ENCODE peak calls at places on chromosome 17, in seven cellular contexts. N is heart left ventricle, C is lung, K is progenitor cell of endocrine pancreas, H is H9, Y is body of pancreas, P is GM13977. J is an unnamed sample.

GRCh38 chr17:43549496-43549895 is 3.4 kb upstream of the ETV4 start:
- DNase-seq in K (no peak), N (no peak), Y (no peak), H (peak), P (no peak), C (no peak), J (no peak)

GRCh38 chr17:37239690-37240344 is 136.0 kb upstream of the C17orf78 start:
- DNase-seq in H (no peak), K (no peak), Y (no peak), N (no peak), P (peak), C (no peak), J (no peak)

GRCh38 chr17:48970224-48970623 is 1.8 kb upstream of the GIP start:
- DNase-seq in P (no peak), N (no peak), Y (no peak), H (no peak), C (no peak), K (no peak), J (no peak)

GRCh38 chr17:15414502-15415348 is 52.7 kb downstream of the CDRT4 start:
- DNase-seq in N (peak), K (no peak), H (no peak), Y (no peak), C (peak), P (no peak), J (no peak)

GRCh38 chr17:1058423-1059130 is 61.6 kb downstream of the TIMM22 start:
- DNase-seq in P (peak), C (peak), H (peak), K (no peak), Y (no peak), N (peak), J (no peak)

GRCh38 chr17:15782809-15783208 is 50.7 kb downstream of the TBC1D26 start:
- DNase-seq in P (no peak), K (no peak), Y (peak), H (no peak), C (peak), N (peak), J (no peak)

GRCh38 chr17:44922136-44922535 is 6.8 kb upstream of the GFAP start:
- DNase-seq in Y (no peak), N (no peak), H (no peak), P (no peak), C (no peak), K (no peak), J (no peak)

GRCh38 chr17:59877965-59878364 is 14.8 kb downstream of the TUBD1 start:
- DNase-seq in H (no peak), C (no peak), N (no peak), Y (no peak), P (no peak), K (no peak), J (no peak)

GRCh38 chr17:78409191-78409621 is 30.8 kb downstream of the PGS1 start:
- DNase-seq in K (no peak), P (no peak), C (peak), Y (peak), N (no peak), H (no peak), J (no peak)

GRCh38 chr17:73017653-73018052 is 74.8 kb downstream of the SLC39A11 start:
- DNase-seq in H (no peak), N (no peak), K (no peak), Y (no peak), P (no peak), C (no peak), J (no peak)

GRCh38 chr17:73011016-73011486 is 81.4 kb downstream of the SLC39A11 start:
- DNase-seq in N (no peak), H (no peak), C (no peak), Y (no peak), K (no peak), P (no peak), J (no peak)

GRCh38 chr17:73015722-73016276 is 76.7 kb downstream of the SLC39A11 start:
- DNase-seq in K (no peak), Y (no peak), P (no peak), H (no peak), C (no peak), N (no peak), J (no peak)

GRCh38 chr17:73013299-73013698 is 79.2 kb downstream of the SLC39A11 start:
- DNase-seq in N (no peak), Y (no peak), C (no peak), H (no peak), K (no peak), P (peak), J (no peak)

DNA sequence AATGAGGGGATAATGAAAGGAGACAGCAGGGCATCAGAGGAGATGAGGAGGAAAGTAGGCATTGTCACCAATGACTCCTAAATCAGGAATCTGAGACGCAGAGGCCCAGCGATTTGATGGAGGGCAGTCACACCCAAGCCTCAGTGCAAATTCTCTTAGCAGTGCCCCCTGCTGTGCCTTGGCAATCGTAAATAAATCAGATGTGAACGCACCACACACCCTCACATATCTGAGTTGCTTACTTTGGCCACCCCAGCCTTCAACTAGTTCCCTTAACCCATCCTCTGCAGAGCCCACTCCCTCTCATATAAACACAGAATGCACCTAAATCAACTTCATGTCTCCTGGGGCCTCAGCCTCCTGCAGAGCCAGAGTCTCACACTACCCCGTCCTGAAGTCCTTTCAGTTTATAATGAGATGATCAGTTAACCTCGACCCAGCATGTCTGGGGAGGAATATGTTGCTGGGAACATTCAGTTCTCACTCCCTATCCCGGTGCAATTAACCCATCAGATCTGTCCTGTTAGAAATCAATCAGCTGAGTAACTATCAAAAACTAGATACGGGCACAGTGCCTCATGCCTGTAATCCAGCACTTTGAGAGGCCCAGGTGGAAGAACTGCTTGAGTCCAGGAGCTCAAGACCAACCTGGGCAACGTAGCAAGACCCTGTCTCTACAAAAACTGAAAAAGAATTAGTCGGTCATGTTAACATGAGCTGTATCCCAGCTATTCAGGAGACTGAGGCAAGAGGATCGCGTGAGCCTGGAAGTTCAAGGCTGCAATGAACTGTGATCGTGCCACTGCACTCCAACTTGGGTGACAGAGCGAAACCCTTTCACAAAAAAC is 78.4 kb downstream of the SLC39A11 start:
- DNase-seq in H (no peak), C (no peak), N (no peak), K (no peak), P (no peak), Y (no peak), J (no peak)
- TF ChIP-seq CTCF in H (no peak), C (no peak), N (no peak), K (no peak), P (peak), Y (no peak), J (no peak)

DNA sequence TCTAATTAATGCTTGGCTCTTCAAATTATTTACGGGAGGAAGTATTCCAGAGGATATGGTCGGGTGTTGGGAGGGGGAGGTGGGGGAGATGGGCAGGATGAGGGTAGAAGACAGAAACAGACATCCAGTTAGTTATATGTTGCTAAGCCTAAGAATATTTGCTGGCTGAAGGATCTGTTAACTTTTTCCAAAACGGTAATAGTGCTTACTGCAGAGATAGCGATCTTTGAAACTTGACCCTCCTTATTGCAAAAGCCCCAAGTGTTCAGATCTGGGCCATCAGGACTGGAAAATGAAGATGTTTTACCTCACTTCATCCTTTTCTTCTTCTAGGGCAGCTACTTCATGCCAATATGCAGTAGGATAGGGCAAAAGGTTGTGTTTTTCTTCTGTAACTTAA is 27.0 kb upstream of the MMD start:
- DNase-seq in C (no peak), N (no peak), H (no peak), Y (no peak), K (no peak), P (no peak), J (no peak)
- TF ChIP-seq CTCF in C (no peak), N (no peak), H (no peak), Y (no peak), K (no peak), P (no peak), J (no peak)

DNA sequence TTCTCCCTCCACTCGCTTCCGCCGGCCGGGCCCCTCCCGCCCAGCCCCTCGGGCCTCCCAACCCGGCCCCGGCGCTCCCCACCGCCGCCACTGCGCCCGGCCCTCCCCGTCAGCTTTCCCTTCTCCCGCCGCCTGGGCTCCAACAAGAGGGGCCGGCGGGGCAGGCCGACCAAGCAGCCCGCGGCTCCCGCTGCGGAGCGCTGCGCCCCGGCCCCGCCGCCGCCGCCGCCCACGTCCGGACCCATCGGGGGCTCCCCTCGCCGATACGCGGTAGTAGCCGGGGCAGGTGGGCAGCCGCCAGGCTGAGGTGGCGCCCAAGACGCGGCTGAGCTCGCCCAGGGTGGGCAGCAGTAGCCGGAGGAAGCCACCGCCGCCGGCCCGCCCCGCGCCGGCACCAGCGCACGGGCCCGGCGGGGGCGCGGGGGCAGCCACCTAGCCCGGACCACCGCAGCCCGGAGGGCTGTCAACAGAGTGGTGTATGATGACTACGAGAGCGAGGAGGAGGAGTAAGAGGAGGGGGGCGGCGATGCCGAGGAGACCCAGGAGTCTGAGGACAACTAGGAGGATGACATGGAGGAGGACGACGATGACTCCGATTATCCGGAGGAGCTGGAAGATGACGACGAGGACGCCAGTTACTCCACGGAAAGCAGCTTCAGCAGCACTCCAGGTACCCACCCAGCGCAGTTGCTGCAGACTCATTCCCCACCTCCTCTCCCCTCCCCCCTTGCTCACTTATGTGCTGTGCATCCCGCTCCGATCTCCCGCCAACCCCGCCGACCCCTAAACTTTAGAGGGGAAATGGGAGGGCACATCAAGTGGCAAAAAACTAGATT is 498 bp downstream of the LRRC37B start:
- DNase-seq in Y (peak), N (no peak), H (peak), K (peak), P (peak), C (no peak), J (no peak)
- TF ChIP-seq CTCF in Y (no peak), N (peak), H (peak), K (no peak), P (no peak), C (no peak), J (no peak)

DNA sequence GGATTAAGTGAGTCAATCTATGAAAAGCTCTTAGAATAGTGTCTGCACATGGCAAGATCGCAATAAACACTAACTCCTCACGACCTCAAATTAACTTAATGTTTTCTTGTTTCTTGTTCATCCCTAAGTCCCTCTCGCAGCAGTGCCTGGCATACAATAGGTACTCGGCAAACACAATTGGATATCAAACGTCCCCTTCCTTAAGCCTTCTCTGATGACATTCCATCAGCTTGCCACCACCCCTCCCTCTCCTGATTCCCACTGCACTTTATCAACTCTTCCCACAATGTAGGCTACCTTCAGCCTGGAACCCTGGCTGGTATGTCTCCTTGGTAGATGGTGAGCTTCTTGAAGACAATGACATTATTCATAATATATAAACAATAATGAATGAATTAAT is 33.3 kb downstream of the CCDC42 start:
- DNase-seq in K (no peak), N (no peak), H (no peak), C (no peak), Y (no peak), P (no peak), J (no peak)
- TF ChIP-seq CTCF in K (no peak), N (no peak), H (no peak), C (no peak), Y (no peak), P (no peak), J (no peak)

DNA sequence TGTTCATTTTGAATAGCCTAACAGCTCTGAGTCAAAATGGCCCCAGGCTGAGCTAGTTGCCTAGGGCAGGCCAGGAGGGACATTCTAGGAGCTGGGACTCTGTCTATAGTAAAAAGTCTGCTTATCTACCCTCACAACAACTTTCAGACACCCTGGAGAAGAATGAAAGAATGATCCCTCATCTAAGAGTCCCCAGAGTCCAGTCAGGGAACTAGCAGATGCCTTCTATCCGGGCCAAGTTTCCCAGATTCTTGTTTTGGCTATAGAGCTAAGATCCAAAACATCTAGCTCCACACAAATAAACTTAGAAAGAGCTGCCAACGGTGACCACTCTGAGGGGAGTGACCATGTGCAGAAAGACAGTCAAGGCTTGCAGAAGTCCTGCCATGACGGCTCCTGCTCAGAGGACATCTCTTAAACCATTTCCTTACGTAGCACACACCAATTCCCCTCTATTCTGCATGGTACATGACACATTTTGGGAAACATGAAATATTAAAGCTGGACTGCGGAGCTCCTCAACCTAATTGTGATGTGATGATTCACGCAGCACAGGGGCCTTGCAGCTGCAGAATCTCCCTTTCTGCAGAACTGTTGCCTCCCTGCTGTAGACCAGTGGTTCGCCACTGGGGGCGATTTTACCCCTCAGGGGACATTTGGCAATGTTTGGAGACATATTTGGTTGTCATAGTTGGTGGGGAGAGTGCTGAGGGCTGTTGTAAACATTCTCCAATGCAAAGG is 24.2 kb downstream of the FAM20A start:
- DNase-seq in P (no peak), Y (no peak), K (no peak), C (no peak), H (no peak), N (peak), J (no peak)
- TF ChIP-seq CTCF in P (no peak), Y (no peak), K (no peak), C (no peak), H (no peak), N (no peak), J (peak)

GRCh38 chr17:9669551-9670008 is 24.3 kb downstream of the USP43 start:
- DNase-seq in P (no peak), C (peak), K (no peak), Y (no peak), N (no peak), H (no peak), J (no peak)

GRCh38 chr17:9672266-9672665 is 26.9 kb downstream of the USP43 start:
- DNase-seq in N (no peak), C (no peak), K (no peak), P (no peak), Y (no peak), H (no peak), J (no peak)

GRCh38 chr17:9671559-9671958 is 26.2 kb downstream of the USP43 start:
- DNase-seq in C (no peak), N (no peak), H (no peak), Y (no peak), K (no peak), P (no peak), J (no peak)

GRCh38 chr17:9668532-9668931 is 23.2 kb downstream of the USP43 start:
- DNase-seq in P (no peak), K (no peak), H (no peak), N (no peak), C (no peak), Y (no peak), J (no peak)

GRCh38 chr17:9670596-9670995 is 25.3 kb downstream of the USP43 start:
- DNase-seq in K (no peak), Y (no peak), C (no peak), N (no peak), H (no peak), P (no peak), J (no peak)
- TF ChIP-seq CTCF in K (no peak), Y (no peak), C (no peak), N (no peak), H (no peak), P (no peak), J (no peak)

GRCh38 chr17:17972126-17972951 is at the start of the genes DRC3 and TOM1L2:
- DNase-seq in P (peak), N (peak), Y (peak), H (peak), C (peak), K (peak), J (peak)

GRCh38 chr17:17972952-17973254 is 241 bp downstream of the DRC3 start:
- DNase-seq in H (no peak), K (no peak), N (no peak), Y (no peak), P (no peak), C (no peak), J (no peak)

GRCh38 chr17:17975441-17975840 is 2.8 kb downstream of the DRC3 start:
- DNase-seq in N (no peak), C (no peak), H (no peak), Y (no peak), P (no peak), K (no peak), J (no peak)

GRCh38 chr17:17970699-17971430 is 1.3 kb downstream of the TOM1L2 start:
- DNase-seq in H (no peak), C (no peak), Y (no peak), K (no peak), N (no peak), P (no peak), J (no peak)

DNA sequence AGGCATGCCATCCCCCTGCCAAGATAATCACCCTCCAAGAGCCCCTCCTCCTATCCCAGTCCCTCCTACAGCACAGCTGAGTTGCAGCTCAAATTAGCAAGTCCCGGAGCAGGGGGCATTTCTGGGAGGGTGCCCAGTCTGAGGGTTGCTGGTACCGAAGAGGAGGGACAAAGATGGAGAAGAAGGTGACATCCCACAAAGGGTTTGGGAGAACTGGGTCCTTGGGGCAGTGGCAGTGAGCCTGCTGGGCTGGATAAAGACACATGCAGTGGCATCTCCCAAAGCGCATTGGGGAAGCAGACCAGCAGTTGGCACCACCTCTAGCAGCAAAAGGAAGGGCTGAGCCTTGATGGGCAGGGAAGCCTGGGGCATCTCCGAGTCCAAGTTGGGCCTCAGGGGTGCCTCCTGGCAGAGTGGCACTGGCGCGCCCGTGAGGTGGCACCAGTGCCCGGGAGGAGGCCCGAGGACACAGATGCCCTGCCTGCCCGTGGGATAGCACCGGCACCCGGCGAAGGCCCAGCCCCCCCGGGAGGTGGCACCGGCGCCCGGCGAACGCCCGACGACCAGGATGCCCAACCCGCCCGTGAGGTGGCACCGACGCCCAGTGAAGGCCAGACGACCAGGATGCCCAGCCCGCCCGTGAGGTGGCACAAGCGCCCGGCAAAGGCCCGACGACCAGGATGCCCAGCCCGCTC is 622 bp downstream of the TOM1L2 start:
- DNase-seq in P (no peak), Y (peak), H (no peak), C (peak), K (no peak), N (peak), J (no peak)
- TF ChIP-seq CTCF in P (no peak), Y (no peak), H (no peak), C (no peak), K (no peak), N (no peak), J (no peak)

GRCh38 chr17:38485146-38485468 is 56.8 kb downstream of the ARHGAP23 start:
- DNase-seq in C (no peak), P (no peak), H (no peak), K (no peak), N (no peak), Y (no peak), J (no peak)
- TF ChIP-seq CTCF in C (no peak), P (no peak), H (peak), K (no peak), N (no peak), Y (no peak), J (no peak)